ENCODE peak calls at places on chromosome 10, in five cellular contexts. M is NCI-H69, P is thoracic aorta, Z is bronchial epithelial cell, J is NCI-H2081. Y is an unnamed sample.

GRCh38 chr10:87619705-87620104 is 40.0 kb upstream of the PAPSS2 start:
- DNase-seq in M (peak), Z (no peak), J (no peak), P (no peak), Y (peak)

GRCh38 chr10:19961076-19961811 is 145.0 kb downstream of the PLXDC2 start:
- DNase-seq in M (no peak), P (no peak), Z (no peak), J (no peak), Y (no peak)

GRCh38 chr10:42753507-42754154 is 29.0 kb upstream of the BMS1 start:
- DNase-seq in M (peak), P (no peak), J (no peak), Z (no peak), Y (peak)

GRCh38 chr10:42973870-42974692 is 102.8 kb upstream of the RET start:
- DNase-seq in P (no peak), M (no peak), J (no peak), Z (no peak), Y (no peak)

GRCh38 chr10:95605163-95605562 is 44.0 kb upstream of the SORBS1 start:
- DNase-seq in P (peak), Z (no peak), M (no peak), J (no peak), Y (no peak)

GRCh38 chr10:47299611-47299988 is 397 bp upstream of the GDF10 start:
- DNase-seq in Z (no peak), J (no peak), P (no peak), M (no peak), Y (no peak)

GRCh38 chr10:126422561-126422960 is 34.3 kb upstream of the ADAM12 start:
- DNase-seq in M (no peak), J (no peak), P (no peak), Z (peak), Y (no peak)

GRCh38 chr10:101493782-101494281 is 94.2 kb downstream of the POLL start:
- DNase-seq in M (peak), P (no peak), J (no peak), Z (no peak), Y (no peak)

Y was measured in mammary epithelial cell.